ENCODE peak calls at places on chromosomes 6 and 20, in seven cellular contexts. J is AG09319, X is psoas muscle, N is tibial nerve, Q is stomach, C is A549, I is tibial artery. D is an unnamed sample.
A peak's percentile ranks its signal among the peaks of the same experiment; 100 is the strongest.

GRCh38 chr6:100228437-100229424 is 234.7 kb upstream of the MCHR2 start:
- DNase-seq in Q (peak; percentile 75), C (peak; percentile 51), N (peak; percentile 31), I (peak; percentile 78), J (peak; percentile 16), X (peak; percentile 82), D (no peak)

GRCh38 chr6:109609737-109610136 is 81.3 kb downstream of the AK9 start:
- DNase-seq in N (no peak), J (no peak), X (no peak), Q (no peak), C (no peak), I (no peak), D (no peak)

GRCh38 chr6:70133246-70133645 is 169.6 kb downstream of the COL9A1 start:
- DNase-seq in Q (no peak), I (no peak), N (no peak), J (no peak), C (no peak), X (no peak), D (no peak)

GRCh38 chr20:62804632-62805364 is at the start of gene OGFR:
- DNase-seq in J (no peak), X (peak; percentile 80), C (no peak), Q (peak; percentile 69), I (peak; percentile 81), N (peak; percentile 50), D (no peak)

GRCh38 chr6:20606831-20607230 is 72.6 kb downstream of the CDKAL1 start:
- DNase-seq in C (no peak), Q (no peak), X (no peak), I (no peak), J (no peak), N (no peak), D (no peak)

GRCh38 chr6:11222385-11223277 is 9.8 kb downstream of the NEDD9 start:
- DNase-seq in C (no peak), J (no peak), I (no peak), X (no peak), Q (no peak), N (no peak), D (no peak)

GRCh38 chr6:132369526-132369925 is 31.7 kb downstream of the MOXD1 start:
- DNase-seq in C (no peak), I (no peak), Q (no peak), N (no peak), X (no peak), J (no peak), D (peak; percentile 37)

GRCh38 chr6:164640946-164641345 is 668.5 kb downstream of the C6orf118 start:
- DNase-seq in C (no peak), I (no peak), X (no peak), N (no peak), J (no peak), Q (no peak), D (no peak)

GRCh38 chr6:35058827-35059522 is 82.2 kb downstream of the TCP11 start:
- DNase-seq in J (no peak), C (no peak), Q (peak; percentile 45), X (no peak), I (no peak), N (no peak), D (no peak)

GRCh38 chr6:30611150-30611855 is 5.7 kb downstream of the PPP1R10 start:
- DNase-seq in C (no peak), I (no peak), N (no peak), X (no peak), Q (no peak), J (no peak), D (no peak)

GRCh38 chr6:36145495-36145894 is 15.2 kb downstream of the MAPK13 start:
- DNase-seq in C (no peak), N (no peak), Q (no peak), J (no peak), X (no peak), I (no peak), D (no peak)

GRCh38 chr20:51011479-51011878 is 11.4 kb downstream of the KCNG1 start:
- DNase-seq in I (no peak), N (no peak), X (no peak), J (no peak), C (no peak), Q (no peak), D (no peak)
- TF ChIP-seq CTCF in I (no peak), N (no peak), X (no peak), J (no peak), C (no peak), Q (no peak), D (no peak)

GRCh38 chr6:113184291-113184690 is 672.9 kb upstream of the MARCKS start:
- DNase-seq in I (no peak), J (peak; percentile 48), Q (no peak), X (no peak), C (no peak), N (no peak), D (peak; percentile 92)
- TF ChIP-seq CTCF in I (no peak), J (peak; percentile 38), Q (no peak), X (no peak), C (no peak), N (no peak), D (peak; percentile 56)

DNA sequence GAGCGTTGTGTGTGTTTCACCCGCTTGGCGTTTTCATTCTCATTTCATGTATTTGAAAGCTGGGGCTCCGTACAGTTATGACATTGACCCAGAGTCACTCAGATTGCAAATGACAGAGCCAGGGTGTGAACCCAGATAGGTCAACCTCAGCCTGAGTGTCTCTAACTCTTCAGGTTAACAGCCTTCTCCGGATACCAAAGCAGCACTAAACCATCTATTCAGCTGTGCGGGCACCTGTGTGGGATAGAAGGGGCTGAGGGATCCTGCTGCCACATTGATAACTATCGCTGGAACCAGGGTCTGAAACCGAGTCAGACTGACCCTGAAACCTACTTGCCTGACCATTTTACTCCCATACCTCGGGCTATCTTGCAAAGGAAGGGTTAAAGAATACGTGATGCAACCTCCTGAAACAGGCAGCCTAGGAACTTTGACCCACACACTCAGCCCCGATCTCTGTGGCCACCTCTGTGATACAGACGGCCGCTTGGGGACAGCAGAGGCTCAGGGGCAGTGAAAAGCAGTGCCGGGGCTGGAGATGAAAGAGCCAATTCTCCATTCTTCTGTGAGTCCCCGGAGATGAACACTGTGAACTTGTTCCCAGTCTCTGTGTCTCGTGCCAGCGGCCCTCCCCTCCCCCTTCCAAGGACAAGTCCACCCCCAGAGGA is 233.5 kb upstream of the QKI start:
- DNase-seq in J (peak; percentile 1), N (peak; percentile 73), I (peak; percentile 74), X (peak; percentile 90), Q (peak; percentile 77), C (peak; percentile 51), D (no peak)
- TF ChIP-seq CTCF in J (peak; percentile 40), N (peak; percentile 89), I (peak; percentile 69), X (peak; percentile 89), Q (no peak), C (peak; percentile 70), D (no peak)

GRCh38 chr6:75563032-75563431 is 38.6 kb upstream of the SENP6 start:
- DNase-seq in Q (no peak), J (no peak), N (no peak), X (no peak), I (no peak), C (peak; percentile 21), D (no peak)
- TF ChIP-seq CTCF in Q (no peak), J (peak; percentile 37), N (no peak), X (peak; percentile 12), I (no peak), C (no peak), D (peak; percentile 54)

DNA sequence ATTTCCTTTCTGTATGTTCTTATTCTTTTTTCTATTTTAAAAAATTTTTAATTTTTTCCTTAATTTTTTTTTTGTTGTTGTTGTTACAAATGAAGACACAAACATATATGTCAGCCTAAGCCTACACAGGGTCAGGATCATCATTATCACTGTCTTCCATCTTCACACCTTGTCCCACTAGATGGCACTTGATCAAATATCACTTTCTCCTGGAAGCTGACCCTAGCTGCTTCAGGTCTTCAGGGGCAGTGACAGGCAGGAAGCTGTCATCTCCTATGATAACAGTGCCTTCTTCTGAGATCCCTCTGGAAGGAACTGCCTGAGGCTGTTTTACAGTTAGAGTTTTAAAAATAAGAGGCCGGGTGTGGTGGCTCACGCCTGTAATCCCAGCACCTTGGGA is 70.2 kb upstream of the EEF1E1 start:
- DNase-seq in J (no peak), I (no peak), C (no peak), X (no peak), Q (no peak), N (no peak), D (no peak)
- TF ChIP-seq CTCF in J (no peak), I (no peak), C (no peak), X (no peak), Q (no peak), N (no peak), D (no peak)

DNA sequence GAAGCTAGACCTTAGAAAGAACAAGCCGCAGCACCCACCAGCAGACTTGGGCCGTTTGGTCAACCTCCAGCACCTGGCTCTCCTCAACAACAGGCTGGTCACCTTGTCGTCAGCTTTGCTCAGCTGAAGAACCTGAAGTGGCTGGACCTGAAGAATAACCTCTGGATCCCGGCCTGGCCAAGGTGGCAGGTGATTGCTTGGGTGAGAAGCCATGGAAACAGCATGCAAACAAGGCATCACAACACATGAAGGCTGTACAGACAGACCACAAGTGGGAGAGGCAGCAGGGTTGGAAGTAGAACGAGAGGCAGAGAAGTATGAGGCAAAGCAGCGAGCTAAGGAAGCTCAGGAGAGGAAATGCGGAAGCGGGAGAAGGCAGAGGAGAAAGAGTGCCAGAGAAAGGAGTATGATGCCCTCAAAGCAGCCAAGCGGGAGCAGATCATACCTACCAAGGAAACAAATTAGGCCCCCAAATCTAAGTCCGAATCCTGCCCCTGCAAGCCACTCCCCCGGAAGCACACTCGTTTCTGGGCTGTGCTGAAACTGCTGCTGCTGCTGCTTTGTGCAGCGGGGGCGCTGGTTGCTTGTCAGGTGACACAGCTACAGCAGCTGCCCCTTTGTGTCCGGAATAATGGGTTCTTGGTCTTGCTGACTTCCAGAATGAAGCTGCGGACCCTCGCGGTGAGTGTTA is 121.6 kb upstream of the LGSN start:
- DNase-seq in C (peak; percentile 62), Q (no peak), N (no peak), J (no peak), I (no peak), X (no peak), D (no peak)
- TF ChIP-seq CTCF in C (peak; percentile 40), Q (no peak), N (no peak), J (no peak), I (no peak), X (no peak), D (no peak)

DNA sequence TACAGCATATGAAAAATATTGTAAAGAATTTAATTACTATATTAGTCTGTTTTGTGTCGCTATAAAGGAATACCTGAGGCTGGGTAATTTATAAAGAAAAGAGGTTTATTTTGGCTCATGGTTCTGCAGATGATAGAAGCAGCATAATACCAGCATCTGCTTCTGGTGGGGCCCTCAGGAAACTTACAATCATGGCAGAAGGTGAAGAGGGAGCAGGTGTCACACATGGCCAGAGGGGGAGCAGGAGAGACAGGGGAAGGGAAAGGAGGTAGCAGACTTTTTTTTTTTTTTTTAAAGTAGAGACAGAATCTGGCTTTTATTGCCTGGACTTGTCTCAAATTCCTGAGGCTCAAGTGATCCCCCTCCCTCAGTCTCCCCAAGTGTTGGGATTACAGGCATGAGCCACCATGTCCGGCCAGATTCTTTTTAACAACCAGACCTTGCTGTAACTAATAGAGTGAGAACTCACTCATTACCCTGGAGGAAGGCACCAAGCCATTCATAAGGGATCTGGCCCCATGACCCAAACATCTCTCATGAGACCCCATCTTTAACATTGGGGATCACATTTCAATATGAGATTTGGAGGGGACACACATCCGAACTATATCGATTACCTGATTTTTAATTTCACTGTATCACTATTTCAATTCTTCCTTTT is 64.6 kb downstream of the MAN1A1 start:
- DNase-seq in X (no peak), C (no peak), I (no peak), Q (no peak), N (no peak), J (no peak), D (no peak)
- TF ChIP-seq CTCF in X (no peak), C (no peak), I (no peak), Q (no peak), N (no peak), J (no peak), D (peak; percentile 17)

D was measured in BJ.